ENCODE peak calls at places on chromosomes 16 and 17, in four cellular contexts. Y is A549, W is K562, L is GM12878. B is an unnamed sample.

GRCh38 chr16:88370365-88370764 is 12.4 kb upstream of the ZNF469 start:
- DNase-seq in Y (no peak), W (no peak), L (no peak), B (no peak)

GRCh38 chr16:86823895-86824671 is 245.7 kb downstream of the FOXL1 start:
- DNase-seq in Y (no peak), W (no peak), L (no peak), B (peak; percentile 74)

GRCh38 chr17:32265896-32266388 is 310 bp downstream of the RHBDL3 start:
- DNase-seq in Y (no peak), W (no peak), L (no peak), B (no peak)

GRCh38 chr16:73565263-73565662 is 517.3 kb upstream of the ZFHX3 start:
- DNase-seq in Y (no peak), W (no peak), L (no peak), B (no peak)

GRCh38 chr17:51298508-51299371 is 38.4 kb downstream of the UTP18 start:
- DNase-seq in Y (peak; percentile 51), W (peak; percentile 55), L (no peak), B (peak; percentile 54)

GRCh38 chr17:19386276-19386863 is 620 bp downstream of the MFAP4 start:
- DNase-seq in Y (peak; percentile 79), W (no peak), L (no peak), B (peak; percentile 92)

GRCh38 chr16:85716680-85717038 is 27.9 kb upstream of the GINS2 start:
- DNase-seq in Y (no peak), W (no peak), L (no peak), B (no peak)

GRCh38 chr16:30895592-30896202 is 717 bp upstream of the CTF1 start:
- DNase-seq in Y (no peak), W (peak; percentile 68), L (no peak), B (no peak)

GRCh38 chr16:9099131-9099625 is 7.7 kb downstream of the HAPSTR1 start:
- DNase-seq in Y (no peak), W (no peak), L (no peak), B (peak; percentile 68)

GRCh38 chr17:78839173-78839761 is 1.3 kb downstream of the USP36 start:
- DNase-seq in Y (peak; percentile 46), W (no peak), L (no peak), B (peak; percentile 86)

GRCh38 chr17:49315974-49316570 is 46.0 kb downstream of the ZNF652 start:
- DNase-seq in Y (no peak), W (no peak), L (no peak), B (peak; percentile 27)

GRCh38 chr16:46582313-46582712 is 38.9 kb downstream of the SHCBP1 start:
- DNase-seq in Y (no peak), W (no peak), L (no peak), B (no peak)

GRCh38 chr17:75723201-75723930 is 2.1 kb downstream of the ITGB4 start:
- DNase-seq in Y (no peak), W (no peak), L (no peak), B (no peak)

GRCh38 chr16:72131036-72131435 is 37.4 kb downstream of the DHX38 start:
- DNase-seq in Y (no peak), W (no peak), L (no peak), B (no peak)

GRCh38 chr16:81123092-81123852 is 27.1 kb upstream of the GCSH start:
- DNase-seq in Y (no peak), W (no peak), L (no peak), B (no peak)

GRCh38 chr16:83887088-83887487 is 11.8 kb upstream of the MLYCD start:
- DNase-seq in Y (peak; percentile 46), W (no peak), L (no peak), B (no peak)

GRCh38 chr16:51773491-51773890 is 622.4 kb upstream of the SALL1 start:
- DNase-seq in Y (no peak), W (no peak), L (no peak), B (no peak)

GRCh38 chr17:57972151-57972550 is 15.9 kb downstream of the VEZF1 start:
- DNase-seq in Y (no peak), W (no peak), L (no peak), B (no peak)

GRCh38 chr17:57979076-57979475 is 9.0 kb downstream of the VEZF1 start:
- DNase-seq in Y (no peak), W (no peak), L (no peak), B (no peak)

GRCh38 chr17:57976594-57976993 is 11.5 kb downstream of the VEZF1 start:
- DNase-seq in Y (no peak), W (no peak), L (no peak), B (no peak)

GRCh38 chr17:57971572-57971971 is 16.4 kb upstream of the CUEDC1 start:
- DNase-seq in Y (no peak), W (no peak), L (no peak), B (no peak)

GRCh38 chr17:57975044-57975443 is 13.0 kb downstream of the VEZF1 start:
- DNase-seq in Y (peak; percentile 53), W (no peak), L (no peak), B (peak; percentile 80)
- TF ChIP-seq ELK1 in Y (no peak), W (no peak), L (no peak), B (no peak)

DNA sequence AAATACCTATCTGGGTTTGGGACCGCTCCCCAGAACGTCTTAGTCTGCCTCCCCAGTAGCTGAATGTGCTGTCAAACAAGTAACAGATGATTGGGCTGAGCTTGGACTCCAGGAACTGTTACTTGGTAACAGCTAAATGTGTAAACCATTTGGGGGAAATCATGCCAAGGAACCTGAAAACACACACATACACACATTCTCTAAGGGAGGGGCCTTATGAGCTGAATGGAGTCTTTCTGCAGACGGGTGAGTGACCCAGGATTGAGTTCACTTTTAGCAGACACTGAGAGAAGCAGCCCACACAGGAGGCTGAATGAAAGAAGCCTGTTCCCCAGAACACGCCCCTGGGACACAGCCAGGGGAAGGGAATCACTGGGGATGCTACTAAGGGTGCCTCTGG is 1.6 kb downstream of the ACLY start:
- DNase-seq in Y (no peak), W (no peak), L (no peak), B (peak; percentile 59)
- H3K4me3 ChIP-seq in Y (peak overlapping the region; percentile 94), W (peak overlapping the region; percentile 61), L (peak overlapping the region; percentile 98), B (peak overlapping the region; percentile 72)

GRCh38 chr16:56401482-56401881 is 23.9 kb downstream of the AMFR start:
- DNase-seq in Y (peak; percentile 48), W (peak; percentile 23), L (no peak), B (no peak)
- TF ChIP-seq ELK1 in Y (no peak), W (no peak), L (no peak), B (no peak)

GRCh38 chr17:44601574-44602372 is 44.5 kb downstream of the FZD2 start:
- DNase-seq in Y (no peak), W (no peak), L (no peak), B (peak; percentile 60)

GRCh38 chr17:44598329-44598728 is 41.0 kb downstream of the FZD2 start:
- DNase-seq in Y (no peak), W (no peak), L (no peak), B (no peak)

GRCh38 chr17:44599298-44600175 is 42.3 kb downstream of the FZD2 start:
- DNase-seq in Y (peak; percentile 87), W (peak; percentile 30), L (no peak), B (peak; percentile 99)

GRCh38 chr17:44602390-44602789 is 45.1 kb downstream of the FZD2 start:
- DNase-seq in Y (no peak), W (no peak), L (no peak), B (no peak)

DNA sequence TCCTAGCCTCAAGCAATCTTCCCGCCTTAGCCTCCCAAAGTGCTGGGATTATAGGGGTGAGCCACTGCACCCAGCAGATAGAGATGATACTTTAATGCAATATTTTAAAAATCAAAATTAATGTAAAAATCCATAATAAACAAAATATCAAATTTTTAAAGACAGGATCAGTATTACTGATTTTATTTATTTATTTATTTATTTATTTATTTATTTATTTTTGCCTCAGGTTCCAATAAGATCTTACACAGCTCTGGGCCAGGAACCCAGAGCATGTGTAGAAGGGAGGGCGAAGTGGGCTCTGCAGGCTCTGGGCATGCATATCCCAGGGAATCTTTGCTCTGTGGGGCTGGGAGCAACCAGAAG is 41.6 kb downstream of the FZD2 start:
- DNase-seq in Y (no peak), W (no peak), L (no peak), B (no peak)
- H3K4me3 ChIP-seq in Y (no peak overlapping the region), W (no peak overlapping the region), L (no peak overlapping the region), B (no peak overlapping the region)

DNA sequence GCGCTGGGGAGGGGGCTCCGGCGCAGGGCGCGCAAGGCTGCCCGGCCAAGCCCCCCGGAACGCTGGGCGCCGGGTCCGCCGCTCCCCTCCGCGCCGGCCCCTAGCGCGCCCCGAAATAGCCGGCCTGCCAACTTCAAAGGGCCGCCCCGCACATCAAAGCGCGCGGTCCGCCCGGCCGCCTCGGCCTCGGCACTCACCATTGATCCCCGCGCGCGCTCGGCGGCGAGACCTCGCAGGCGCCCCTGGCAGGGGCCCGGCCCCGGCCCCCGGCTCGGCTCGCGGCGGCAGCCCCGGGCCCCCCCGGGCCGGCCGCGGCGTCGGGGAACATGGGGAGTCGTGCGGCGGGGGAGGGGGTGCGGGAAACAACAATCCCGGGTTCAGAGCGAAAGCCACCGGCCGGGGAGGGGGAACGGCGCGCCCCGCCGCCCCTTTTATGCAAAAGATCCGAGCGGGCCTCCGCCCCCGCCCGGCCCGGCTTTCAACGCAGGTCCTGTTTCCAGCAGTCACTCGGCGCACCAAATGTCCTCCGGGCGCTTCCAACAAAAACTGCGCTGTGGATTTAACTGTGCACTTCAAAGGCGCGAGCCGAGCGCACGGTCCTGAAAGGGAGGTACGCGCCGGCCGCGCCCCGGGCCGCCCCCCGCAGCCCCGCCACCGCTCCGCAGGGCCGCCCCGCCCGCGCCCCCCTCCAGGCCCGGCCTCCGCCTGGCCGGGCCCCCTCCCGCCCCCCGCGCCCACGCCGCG is 648 bp downstream of the AXIN2 start:
- DNase-seq in Y (peak; percentile 82), W (peak; percentile 71), L (no peak), B (peak; percentile 83)
- TF ChIP-seq ELK1 in Y (no peak), W (no peak), L (no peak), B (no peak)

B was measured in IMR-90.